ENCODE peak calls at places on chromosomes 7 and 10, in eight cellular contexts. E is IMR-90; A is A549; D is Panc1; C is WERI-Rb-1; Y is lower lobe of right lung; P is spleen; G is CD4-positive, alpha-beta T cell. V is an unnamed sample.

GRCh38 chr7:45975847-45976484 is 54.9 kb upstream of the IGFBP3 start:
- DNase-seq in E (no peak), A (no peak), D (no peak), C (no peak), Y (no peak), P (no peak), G (no peak), V (no peak)

GRCh38 chr7:47282790-47283496 is 299.0 kb downstream of the TNS3 start:
- DNase-seq in E (no peak), A (no peak), D (no peak), C (no peak), Y (no peak), P (no peak), G (no peak), V (no peak)

GRCh38 chr7:31079126-31079918 is 27.2 kb downstream of the ADCYAP1R1 start:
- DNase-seq in E (no peak), A (no peak), D (no peak), C (no peak), Y (peak; percentile 15), P (peak; percentile 73), G (no peak), V (no peak)

GRCh38 chr7:82631998-82632397 is 188.4 kb upstream of the CACNA2D1 start:
- DNase-seq in E (peak; percentile 58), A (no peak), D (no peak), C (no peak), Y (no peak), P (no peak), G (no peak), V (no peak)

GRCh38 chr10:59536576-59537014 is 173.1 kb downstream of the SLC16A9 start:
- DNase-seq in E (peak; percentile 37), A (no peak), D (no peak), C (no peak), Y (peak; percentile 47), P (no peak), G (no peak), V (no peak)

GRCh38 chr7:130273863-130274262 is 7.2 kb downstream of the CPA2 start:
- DNase-seq in E (peak; percentile 68), A (no peak), D (no peak), C (no peak), Y (no peak), P (no peak), G (no peak), V (no peak)

GRCh38 chr7:158175779-158176178 is 411.8 kb downstream of the PTPRN2 start:
- DNase-seq in E (no peak), A (no peak), D (no peak), C (no peak), Y (no peak), P (no peak), G (no peak), V (no peak)

GRCh38 chr7:134547738-134548054 is 1.2 kb upstream of the AKR1B15 start:
- DNase-seq in E (peak; percentile 74), A (peak; percentile 97), D (no peak), C (peak; percentile 84), Y (peak; percentile 65), P (no peak), G (no peak), V (no peak)

GRCh38 chr10:81251457-81252115 is 623.4 kb upstream of the NRG3 start:
- DNase-seq in E (no peak), A (no peak), D (no peak), C (no peak), Y (no peak), P (no peak), G (no peak), V (no peak)

DNA sequence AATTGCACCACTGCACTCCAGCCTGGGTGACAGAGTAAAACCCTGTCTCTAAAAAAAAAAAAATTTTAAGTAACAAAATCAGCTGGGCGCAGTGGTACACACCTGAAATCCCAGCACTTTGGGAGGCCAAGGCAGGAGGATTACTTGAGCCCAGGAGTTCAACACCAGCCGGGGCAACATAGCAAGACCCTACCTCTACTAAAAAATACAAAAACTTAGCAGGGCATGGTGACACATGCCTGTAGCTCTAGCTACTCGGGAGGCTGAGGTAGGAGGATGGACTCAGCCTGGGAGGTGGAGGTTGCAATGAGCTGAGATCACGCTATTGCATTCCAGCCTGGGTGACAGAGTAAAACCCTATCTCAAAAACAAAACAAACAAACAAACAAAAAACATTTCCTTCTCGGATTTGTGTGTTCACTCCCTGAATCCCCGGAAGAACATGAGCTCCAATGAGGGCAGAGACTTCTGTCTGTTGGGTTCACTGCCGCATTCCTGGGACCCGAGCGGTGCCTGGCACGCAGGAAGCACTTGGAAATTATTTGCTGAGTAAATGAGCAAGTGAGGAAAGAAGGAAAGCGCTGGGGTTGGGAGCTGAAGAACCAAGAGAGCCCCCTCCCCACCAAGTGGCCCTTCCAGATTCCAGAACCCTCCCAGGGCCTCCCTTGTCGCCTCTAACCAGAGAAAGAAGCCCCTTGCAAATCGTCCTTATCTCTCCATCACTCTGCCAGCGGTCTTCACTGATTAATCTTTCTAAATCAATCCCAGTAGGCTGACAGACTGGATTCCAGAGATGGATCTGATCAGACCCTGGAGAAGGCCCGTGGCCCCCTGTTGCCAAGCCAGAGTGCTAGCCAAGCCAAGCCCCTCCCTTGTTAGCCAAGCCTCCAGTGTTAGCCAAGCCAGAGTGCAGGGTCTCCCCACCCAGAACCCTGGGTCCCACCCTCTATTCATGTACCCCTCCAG is 6.2 kb downstream of the TNRC18 start:
- DNase-seq in E (peak; percentile 54), A (no peak), D (no peak), C (no peak), Y (peak; percentile 69), P (no peak), G (no peak), V (no peak)
- H3K27ac ChIP-seq in E (peak overlapping the region; percentile 92), A (peak overlapping the region; percentile 61), D (peak overlapping the region; percentile 98), C (no peak overlapping the region), Y (peak overlapping the region; percentile 99), P (peak overlapping the region; percentile 99), G (no peak overlapping the region), V (peak overlapping the region; percentile 99)

DNA sequence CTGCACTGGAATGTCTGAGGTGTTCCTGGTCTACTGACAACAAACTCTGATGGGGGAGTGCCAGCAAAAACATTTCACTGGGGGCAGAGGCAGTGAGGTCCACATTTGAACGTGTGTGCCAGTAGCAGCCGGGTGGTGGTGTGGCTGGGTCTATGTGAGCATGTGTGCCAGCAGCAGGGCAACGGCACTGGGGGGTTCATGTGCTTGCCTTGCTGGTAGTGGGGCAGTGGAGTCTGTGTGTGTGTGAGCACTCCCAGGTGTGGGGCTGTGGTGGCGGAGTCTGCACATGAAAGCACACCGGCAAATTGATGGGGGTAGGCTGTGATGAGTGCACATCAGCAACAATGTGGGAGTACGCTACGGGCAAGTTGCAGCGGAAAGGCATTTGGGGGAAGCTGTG is 49.4 kb upstream of the SORCS1 start:
- DNase-seq in E (no peak), A (no peak), D (no peak), C (no peak), Y (no peak), P (no peak), G (no peak), V (no peak)
- H3K27ac ChIP-seq in E (no peak overlapping the region), A (no peak overlapping the region), D (no peak overlapping the region), C (no peak overlapping the region), Y (no peak overlapping the region), P (no peak overlapping the region), G (no peak overlapping the region), V (no peak overlapping the region)

GRCh38 chr10:131492211-131492610 is 180.7 kb upstream of the TCERG1L start:
- DNase-seq in E (no peak), A (no peak), D (no peak), C (no peak), Y (no peak), P (no peak), G (no peak), V (no peak)

GRCh38 chr10:131494451-131494850 is 182.9 kb upstream of the TCERG1L start:
- DNase-seq in E (no peak), A (no peak), D (no peak), C (no peak), Y (no peak), P (no peak), G (no peak), V (no peak)

GRCh38 chr10:131487822-131488221 is 176.3 kb upstream of the TCERG1L start:
- DNase-seq in E (no peak), A (no peak), D (no peak), C (no peak), Y (no peak), P (no peak), G (no peak), V (no peak)

GRCh38 chr10:131495224-131495623 is 183.7 kb upstream of the TCERG1L start:
- DNase-seq in E (no peak), A (no peak), D (no peak), C (no peak), Y (no peak), P (no peak), G (no peak), V (no peak)

DNA sequence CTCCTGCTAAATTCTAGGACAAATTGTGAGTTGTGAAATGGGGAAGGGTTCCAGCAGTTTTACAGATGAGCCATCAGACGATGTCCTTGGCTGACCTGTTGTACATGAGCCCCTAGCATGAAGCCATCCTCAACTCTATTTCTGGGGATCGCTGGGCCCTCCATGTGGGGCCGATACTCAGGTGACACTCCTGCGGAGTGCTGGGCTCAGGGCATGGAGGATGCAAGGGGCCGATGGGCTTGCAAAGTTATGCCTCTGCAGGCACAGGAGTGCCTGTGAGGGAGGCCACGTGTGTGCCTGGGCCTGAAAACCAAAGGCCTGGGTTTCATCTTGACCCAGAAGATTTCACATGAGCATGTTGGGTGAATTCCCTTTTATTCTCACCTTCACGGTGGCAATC is 179.7 kb upstream of the TCERG1L start:
- DNase-seq in E (no peak), A (no peak), D (no peak), C (no peak), Y (no peak), P (no peak), G (no peak), V (no peak)
- H3K27ac ChIP-seq in E (no peak overlapping the region), A (no peak overlapping the region), D (no peak overlapping the region), C (no peak overlapping the region), Y (no peak overlapping the region), P (no peak overlapping the region), G (no peak overlapping the region), V (no peak overlapping the region)

GRCh38 chr10:73816917-73817729 is 5.7 kb upstream of the NDST2 start:
- DNase-seq in E (no peak), A (no peak), D (no peak), C (no peak), Y (no peak), P (no peak), G (no peak), V (no peak)

GRCh38 chr10:73817826-73818225 is 6.4 kb upstream of the NDST2 start:
- DNase-seq in E (no peak), A (no peak), D (no peak), C (no peak), Y (no peak), P (no peak), G (no peak), V (no peak)

GRCh38 chr10:73819025-73819424 is 7.6 kb upstream of the NDST2 start:
- DNase-seq in E (no peak), A (no peak), D (no peak), C (no peak), Y (no peak), P (peak; percentile 75), G (no peak), V (no peak)

GRCh38 chr10:73819513-73820093 is 8.2 kb upstream of the NDST2 start:
- DNase-seq in E (peak; percentile 23), A (no peak), D (no peak), C (no peak), Y (peak; percentile 88), P (peak; percentile 78), G (no peak), V (no peak)

DNA sequence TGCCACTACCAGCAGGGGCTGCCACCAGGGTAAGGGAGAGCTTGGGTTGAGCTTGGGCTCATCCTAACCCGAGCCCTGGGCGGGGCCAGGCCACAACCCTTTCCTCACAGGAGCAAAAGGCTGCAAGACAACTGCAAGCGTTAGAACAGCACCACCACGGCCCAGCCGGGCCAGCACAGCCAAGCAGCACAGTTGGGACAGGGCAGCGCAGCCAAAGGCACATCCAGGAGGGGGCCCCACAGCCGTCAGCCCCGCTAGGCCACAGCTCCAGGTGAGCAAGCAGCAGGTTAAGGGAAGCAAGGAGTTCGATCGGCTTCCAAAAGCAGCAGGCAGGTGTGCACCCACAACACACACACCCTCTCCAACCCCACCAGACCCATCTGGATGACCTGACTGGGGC is 7.0 kb upstream of the NDST2 start:
- DNase-seq in E (no peak), A (no peak), D (no peak), C (no peak), Y (no peak), P (peak; percentile 81), G (no peak), V (no peak)
- H3K27ac ChIP-seq in E (no peak overlapping the region), A (no peak overlapping the region), D (no peak overlapping the region), C (no peak overlapping the region), Y (no peak overlapping the region), P (peak overlapping the region; percentile 76), G (no peak overlapping the region), V (no peak overlapping the region)

V was measured in epithelial cell of prostate.